ENCODE peak calls at places on chromosomes 16 and 17, in four cellular contexts. One of them, this sample, is unnamed. For H3K4me1, the result is how much of the 10 kb centered on the place peaks cover.

GRCh38 chr16:22098538-22099255 is 6.4 kb downstream of the VWA3A start:
- DNase-seq in hepatocyte: peak
- DNase-seq in astrocyte: peak
- DNase-seq in osteoblast: no peak
- DNase-seq in this sample: peak

GRCh38 chr16:64211306-64211705 is 910.6 kb downstream of the CDH11 start:
- DNase-seq in hepatocyte: no peak
- DNase-seq in astrocyte: no peak
- DNase-seq in osteoblast: peak
- DNase-seq in this sample: no peak

GRCh38 chr16:58399718-58400633 is 7.7 kb downstream of the GINS3 start:
- DNase-seq in hepatocyte: no peak
- DNase-seq in astrocyte: no peak
- DNase-seq in osteoblast: no peak
- DNase-seq in this sample: peak

GRCh38 chr17:5785867-5786509 is 201.7 kb upstream of the NLRP1 start:
- DNase-seq in hepatocyte: no peak
- DNase-seq in astrocyte: peak
- DNase-seq in osteoblast: no peak
- DNase-seq in this sample: peak

GRCh38 chr16:83233153-83233552 is 574.6 kb upstream of the HSBP1 start:
- DNase-seq in hepatocyte: no peak
- DNase-seq in astrocyte: peak
- DNase-seq in osteoblast: peak
- DNase-seq in this sample: no peak

GRCh38 chr16:4414187-4414909 is 2.0 kb downstream of the CORO7 start:
- DNase-seq in hepatocyte: no peak
- DNase-seq in astrocyte: no peak
- DNase-seq in osteoblast: peak
- DNase-seq in this sample: no peak

GRCh38 chr16:46632778-46633733 is 11.9 kb upstream of the SHCBP1 start:
- DNase-seq in hepatocyte: peak
- DNase-seq in astrocyte: no peak
- DNase-seq in osteoblast: no peak
- DNase-seq in this sample: no peak

GRCh38 chr16:28292731-28293588 is 635 bp downstream of the SBK1 start:
- DNase-seq in hepatocyte: peak
- DNase-seq in astrocyte: no peak
- DNase-seq in osteoblast: no peak
- DNase-seq in this sample: no peak

GRCh38 chr17:78727057-78727456 is 55.0 kb downstream of the CYTH1 start:
- DNase-seq in hepatocyte: no peak
- DNase-seq in astrocyte: no peak
- DNase-seq in osteoblast: no peak
- DNase-seq in this sample: no peak

GRCh38 chr17:78728495-78728894 is 53.6 kb downstream of the CYTH1 start:
- DNase-seq in hepatocyte: no peak
- DNase-seq in astrocyte: no peak
- DNase-seq in osteoblast: no peak
- DNase-seq in this sample: no peak

GRCh38 chr17:78726471-78727010 is 55.5 kb downstream of the CYTH1 start:
- DNase-seq in hepatocyte: no peak
- DNase-seq in astrocyte: no peak
- DNase-seq in osteoblast: no peak
- DNase-seq in this sample: no peak

GRCh38 chr17:78729636-78730035 is 52.4 kb downstream of the CYTH1 start:
- DNase-seq in hepatocyte: no peak
- DNase-seq in astrocyte: no peak
- DNase-seq in osteoblast: no peak
- DNase-seq in this sample: no peak

DNA sequence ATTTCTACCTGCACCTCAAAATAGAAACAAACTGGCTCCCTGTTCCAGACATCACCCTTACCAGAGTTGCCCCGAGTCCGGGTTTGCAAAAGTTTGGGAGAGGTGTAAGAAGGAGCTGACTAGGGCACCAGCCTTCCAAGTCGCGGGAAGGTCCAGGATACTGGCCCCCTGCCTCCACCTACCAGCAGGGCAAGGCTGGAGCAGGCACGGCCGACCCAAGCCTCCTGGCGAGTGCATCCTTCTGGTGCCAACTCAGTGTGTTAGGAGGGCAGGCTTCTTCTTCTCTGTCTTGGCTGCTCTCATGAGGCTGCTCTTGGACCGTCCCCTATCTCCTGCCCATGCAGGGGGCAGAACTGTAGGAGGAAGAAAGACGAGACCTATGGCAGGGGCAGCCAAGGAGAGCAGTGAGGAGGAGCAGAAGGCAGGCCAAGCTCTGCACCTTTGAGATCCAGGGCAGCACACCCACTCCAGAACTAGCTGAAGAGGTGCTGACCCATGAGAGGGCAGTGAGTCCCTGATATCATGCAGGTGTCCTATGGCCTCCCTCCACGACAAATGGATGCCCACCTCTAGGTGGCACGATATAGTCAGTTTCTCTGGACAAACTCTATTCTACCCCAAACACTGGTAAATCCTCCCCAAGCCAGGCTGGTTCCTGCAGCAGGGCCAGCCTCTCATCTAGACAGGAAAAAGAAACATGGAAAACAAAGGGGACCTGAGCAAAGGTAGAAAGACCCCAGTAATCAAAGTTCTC is 54.4 kb downstream of the CYTH1 start:
- DNase-seq in hepatocyte: no peak
- DNase-seq in astrocyte: no peak
- DNase-seq in osteoblast: no peak
- DNase-seq in this sample: no peak
- H3K4me1 ChIP-seq in hepatocyte: under half
- H3K4me1 ChIP-seq in astrocyte: under half
- H3K4me1 ChIP-seq in osteoblast: under half
- H3K4me1 ChIP-seq in this sample: under half

DNA sequence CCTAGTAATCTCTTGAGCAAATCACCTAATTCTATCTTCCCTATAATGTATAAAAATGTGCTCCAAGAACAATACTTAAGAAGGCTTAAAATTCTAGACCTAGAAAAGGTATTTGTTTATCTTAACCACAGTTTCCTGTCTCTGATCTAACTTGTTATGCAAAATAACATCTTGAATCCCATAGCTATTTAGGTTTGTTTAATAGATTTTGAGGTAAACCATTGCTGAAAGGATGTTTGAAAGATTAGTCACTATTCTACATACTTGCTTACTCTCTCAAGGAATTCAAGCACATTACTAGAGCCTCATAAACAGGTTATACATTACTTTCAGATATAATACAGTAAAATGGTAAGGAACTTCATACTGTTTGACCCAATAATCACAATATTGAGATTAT is 13.0 kb downstream of the CA10 start:
- DNase-seq in hepatocyte: no peak
- DNase-seq in astrocyte: peak
- DNase-seq in osteoblast: no peak
- DNase-seq in this sample: peak
- H2AFZ ChIP-seq in hepatocyte: no peak
- H2AFZ ChIP-seq in astrocyte: no peak
- H2AFZ ChIP-seq in osteoblast: no peak
- H2AFZ ChIP-seq in this sample: no peak

GRCh38 chr17:15261063-15261817 is 3.9 kb downstream of the PMP22 start:
- DNase-seq in hepatocyte: peak
- DNase-seq in astrocyte: peak
- DNase-seq in osteoblast: peak
- DNase-seq in this sample: peak

GRCh38 chr17:15262291-15263205 is 2.6 kb downstream of the PMP22 start:
- DNase-seq in hepatocyte: peak
- DNase-seq in astrocyte: peak
- DNase-seq in osteoblast: peak
- DNase-seq in this sample: peak

GRCh38 chr17:15261818-15262290 is 3.3 kb downstream of the PMP22 start:
- DNase-seq in hepatocyte: no peak
- DNase-seq in astrocyte: peak
- DNase-seq in osteoblast: peak
- DNase-seq in this sample: peak

GRCh38 chr17:15258113-15258512 is 7.0 kb downstream of the PMP22 start:
- DNase-seq in hepatocyte: no peak
- DNase-seq in astrocyte: no peak
- DNase-seq in osteoblast: no peak
- DNase-seq in this sample: no peak

GRCh38 chr17:15260376-15261062 is 4.6 kb downstream of the PMP22 start:
- DNase-seq in hepatocyte: peak
- DNase-seq in astrocyte: peak
- DNase-seq in osteoblast: peak
- DNase-seq in this sample: peak
- H3K4me3 ChIP-seq in hepatocyte: peak
- H3K4me3 ChIP-seq in astrocyte: peak
- H3K4me3 ChIP-seq in osteoblast: peak
- H3K4me3 ChIP-seq in this sample: peak

DNA sequence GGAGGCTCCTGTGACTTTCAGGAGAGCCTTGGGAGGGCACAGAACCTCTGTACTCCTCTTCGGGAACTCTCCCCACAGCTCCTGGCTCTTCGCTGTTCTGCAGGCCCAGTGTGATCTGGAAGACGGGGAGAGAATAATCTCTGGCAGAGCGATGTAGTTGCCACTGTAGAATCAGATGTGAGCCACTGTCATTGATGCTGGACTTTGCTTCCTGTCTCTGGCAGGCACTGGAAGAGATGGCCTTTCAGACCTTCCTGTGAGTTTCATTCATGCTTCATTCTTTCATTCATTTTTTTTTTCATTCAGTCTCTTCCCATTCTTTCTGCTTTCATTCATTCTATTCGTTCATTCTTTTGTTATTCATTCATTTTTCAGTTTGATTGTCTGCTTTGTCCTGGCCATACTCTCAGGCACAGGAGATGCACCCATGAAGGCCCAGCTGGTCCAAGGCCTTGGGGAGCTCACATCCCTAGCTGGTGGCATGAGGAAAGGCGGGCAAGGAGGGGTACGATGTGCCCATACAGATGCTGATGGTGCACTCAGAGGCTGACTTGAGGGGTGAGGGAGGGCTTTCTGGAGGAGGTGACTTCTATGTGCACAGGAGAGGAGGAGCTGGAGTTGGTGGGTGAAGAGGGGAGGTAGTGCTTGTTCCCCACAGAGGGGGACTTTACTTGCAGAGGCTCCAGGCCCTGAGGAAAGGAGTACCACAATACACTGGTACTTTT is 44.2 kb downstream of the CMIP start:
- DNase-seq in hepatocyte: no peak
- DNase-seq in astrocyte: no peak
- DNase-seq in osteoblast: peak
- DNase-seq in this sample: no peak
- H3K4me1 ChIP-seq in hepatocyte: under half
- H3K4me1 ChIP-seq in astrocyte: under half
- H3K4me1 ChIP-seq in osteoblast: under half
- H3K4me1 ChIP-seq in this sample: under half

DNA sequence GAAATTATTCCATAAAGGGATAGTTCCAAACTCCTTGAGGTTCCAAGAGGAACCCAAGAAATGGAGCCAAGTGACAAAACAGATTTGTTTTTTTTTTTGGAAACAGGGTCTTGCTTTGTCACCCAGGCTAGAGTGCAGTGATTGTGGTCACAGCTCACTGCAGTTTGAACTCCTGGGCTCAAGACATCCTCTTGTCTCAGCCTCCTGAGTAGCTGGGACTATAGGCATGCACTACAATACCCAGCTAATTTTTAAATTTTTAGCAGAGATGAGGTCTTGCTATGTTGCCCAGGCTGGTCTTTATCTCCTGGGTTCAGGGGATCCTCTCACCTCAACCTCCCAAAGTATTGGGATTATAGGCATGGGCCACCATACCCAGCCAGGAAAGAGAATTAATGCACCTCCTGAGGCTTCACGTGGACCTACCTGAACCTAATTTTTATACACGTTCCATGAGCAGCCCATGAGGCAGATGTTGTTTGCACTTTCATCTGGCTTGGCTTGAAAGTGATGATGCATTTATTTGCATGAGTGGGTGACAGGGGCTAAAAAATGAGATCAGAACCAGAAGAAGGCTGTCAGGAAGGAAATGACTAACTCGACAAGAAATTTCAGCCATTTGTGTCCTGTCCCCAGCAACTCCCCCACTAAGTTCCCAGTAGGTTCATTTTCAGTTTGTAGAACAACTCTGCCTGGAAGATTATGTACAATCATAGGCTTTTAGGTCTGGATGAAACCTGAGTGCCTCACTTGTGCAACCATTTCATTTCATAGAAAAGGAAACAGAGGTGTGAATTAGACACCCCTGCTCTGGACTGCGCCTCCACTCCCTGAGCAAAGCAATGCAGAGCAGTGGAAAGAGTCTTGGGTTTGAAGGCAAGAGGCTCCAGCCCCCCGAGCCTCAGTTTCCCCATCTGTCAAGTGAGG is 10.3 kb upstream of the IRF8 start:
- DNase-seq in hepatocyte: no peak
- DNase-seq in astrocyte: peak
- DNase-seq in osteoblast: no peak
- DNase-seq in this sample: peak
- H2AFZ ChIP-seq in hepatocyte: no peak
- H2AFZ ChIP-seq in astrocyte: no peak
- H2AFZ ChIP-seq in osteoblast: no peak
- H2AFZ ChIP-seq in this sample: no peak

DNA sequence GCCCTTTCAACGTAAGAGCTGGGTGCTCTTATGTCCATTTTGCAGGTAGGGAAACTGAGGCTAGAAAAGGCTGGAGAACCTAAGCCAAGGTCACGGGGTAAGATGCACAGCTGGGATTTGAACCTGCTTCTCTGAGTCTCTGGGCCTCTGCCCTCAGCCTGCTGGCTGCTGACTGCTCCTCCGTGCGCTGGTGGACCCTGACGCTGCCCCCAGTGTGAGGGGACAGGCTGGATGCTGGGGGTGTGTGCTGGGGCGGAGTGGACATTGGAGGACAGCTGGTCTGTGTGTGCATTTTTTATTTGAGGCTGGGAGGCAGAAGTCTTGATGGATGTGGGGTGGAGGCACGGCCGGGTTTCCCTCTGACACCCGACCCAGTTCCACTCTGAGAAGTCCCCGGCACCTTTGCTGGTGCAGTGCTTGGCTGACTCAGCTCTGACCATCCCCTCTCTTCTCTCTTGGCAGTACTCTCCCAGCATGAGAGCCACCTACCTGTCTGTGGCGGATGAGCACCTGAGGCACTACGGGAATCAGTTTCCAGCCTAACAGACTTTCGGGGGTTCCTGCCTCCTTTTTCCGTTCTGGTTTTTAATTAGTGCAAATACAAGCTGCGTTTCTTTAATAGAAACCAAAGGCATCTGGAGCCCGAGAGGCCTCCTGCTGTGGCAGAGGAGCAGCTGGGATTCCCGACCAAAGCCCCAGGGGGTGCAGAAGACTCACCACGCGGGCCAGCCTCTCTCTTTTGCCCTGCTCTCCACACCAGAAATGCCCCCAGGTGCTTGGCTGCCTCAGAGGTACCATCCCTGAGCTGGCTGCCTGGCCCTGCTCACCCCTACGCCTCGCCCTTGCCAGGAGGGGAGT is 14.1 kb upstream of the DNAI2 start:
- DNase-seq in hepatocyte: no peak
- DNase-seq in astrocyte: no peak
- DNase-seq in osteoblast: peak
- DNase-seq in this sample: peak
- H3K4me3 ChIP-seq in hepatocyte: no peak
- H3K4me3 ChIP-seq in astrocyte: no peak
- H3K4me3 ChIP-seq in osteoblast: no peak
- H3K4me3 ChIP-seq in this sample: no peak